ENCODE peak calls at places on chromosome 1, in six cellular contexts. H, X, Q, I, W and P are unnamed samples.

GRCh38 chr1:199297174-199297573 is 658.3 kb downstream of the PTPRC start:
- DNase-seq in I (no peak), H (no peak), Q (peak), X (no peak), W (no peak), P (no peak)

GRCh38 chr1:97379387-97380075 is 541.3 kb downstream of the DPYD start:
- DNase-seq in I (no peak), W (no peak), X (no peak), Q (peak), H (no peak), P (no peak)

GRCh38 chr1:30891223-30891552 is 17.4 kb downstream of the SDC3 start:
- DNase-seq in Q (no peak), H (no peak), I (no peak), W (no peak), X (no peak), P (no peak)

GRCh38 chr1:151534662-151535278 is 5.3 kb upstream of the TUFT1 start:
- DNase-seq in H (peak), W (peak), X (peak), Q (peak), I (peak), P (peak)

GRCh38 chr1:83849191-83850061 is 149.5 kb downstream of the TTLL7 start:
- DNase-seq in H (no peak), W (no peak), Q (peak), I (no peak), X (no peak), P (no peak)

GRCh38 chr1:111660204-111661150 is 40.9 kb downstream of the RAP1A start:
- DNase-seq in W (no peak), Q (no peak), X (no peak), H (peak), I (no peak), P (no peak)

GRCh38 chr1:3205815-3206214 is 136.8 kb downstream of the PRDM16 start:
- DNase-seq in X (no peak), Q (no peak), H (no peak), W (no peak), I (no peak), P (no peak)

GRCh38 chr1:54069792-54070548 is 16.6 kb downstream of the TCEANC2 start:
- DNase-seq in X (no peak), H (peak), W (peak), Q (peak), I (no peak), P (no peak)

GRCh38 chr1:187928288-187928687 is 1099.5 kb downstream of the PLA2G4A start:
- DNase-seq in I (no peak), W (peak), H (no peak), X (no peak), Q (peak), P (no peak)

GRCh38 chr1:223177681-223178080 is 34.6 kb upstream of the TLR5 start:
- DNase-seq in H (peak), W (no peak), Q (no peak), I (no peak), X (peak), P (no peak)

GRCh38 chr1:223720987-223721591 is 8.8 kb downstream of the CAPN2 start:
- DNase-seq in W (no peak), Q (peak), H (no peak), I (no peak), X (no peak), P (no peak)

GRCh38 chr1:51264470-51264869 is 28.4 kb downstream of the RNF11 start:
- DNase-seq in W (peak), H (peak), I (no peak), Q (peak), X (no peak), P (no peak)

GRCh38 chr1:216237927-216238550 is 185.2 kb downstream of the USH2A start:
- DNase-seq in W (no peak), I (no peak), Q (no peak), H (no peak), X (no peak), P (no peak)

GRCh38 chr1:101253976-101254660 is 17.3 kb downstream of the S1PR1 start:
- DNase-seq in W (peak), Q (peak), H (no peak), X (no peak), I (no peak), P (no peak)

GRCh38 chr1:202966006-202966904 is 802 bp downstream of the CYB5R1 start:
- DNase-seq in I (no peak), Q (peak), H (no peak), W (no peak), X (peak), P (no peak)

GRCh38 chr1:225677350-225678124 is 24.6 kb upstream of the ENAH start:
- DNase-seq in I (no peak), W (no peak), H (no peak), Q (no peak), X (no peak), P (peak)

GRCh38 chr1:58434587-58434986 is 111.9 kb downstream of the OMA1 start:
- DNase-seq in Q (no peak), H (no peak), W (no peak), X (no peak), I (no peak), P (no peak)

GRCh38 chr1:26019641-26020315 is 1.8 kb upstream of the EXTL1 start:
- DNase-seq in W (no peak), Q (peak), I (no peak), H (no peak), X (no peak), P (peak)